ENCODE peak calls at places on chromosomes 16 and 17, in six cellular contexts. K, O, F, V, X and T are unnamed samples.

GRCh38 chr17:82098939-82099765 is 1.1 kb upstream of the FASN start:
- DNase-seq in K (no peak), F (no peak), O (no peak), V (no peak), X (peak), T (no peak)

GRCh38 chr16:50276128-50276444 is 9.7 kb downstream of the ADCY7 start:
- DNase-seq in V (no peak), K (no peak), X (no peak), F (no peak), O (no peak), T (no peak)

GRCh38 chr17:1179635-1180433 is at the start of gene ABR:
- DNase-seq in F (no peak), X (no peak), O (no peak), V (peak), K (no peak), T (no peak)

GRCh38 chr17:80294210-80294609 is 33.6 kb downstream of the RNF213 start:
- DNase-seq in V (peak), F (no peak), O (no peak), X (no peak), K (no peak), T (no peak)

GRCh38 chr17:48239603-48239995 is 132.0 kb downstream of the SNX11 start:
- DNase-seq in O (no peak), X (no peak), K (no peak), V (no peak), F (no peak), T (no peak)

GRCh38 chr16:1771864-1772361 is 570 bp upstream of the NME3 start:
- DNase-seq in V (no peak), F (no peak), O (no peak), K (no peak), X (no peak), T (no peak)

GRCh38 chr17:6714315-6714874 is 1.2 kb upstream of the SLC13A5 start:
- DNase-seq in O (no peak), K (peak), F (no peak), V (no peak), X (no peak), T (no peak)

GRCh38 chr16:11079657-11080187 is 135.4 kb downstream of the CLEC16A start:
- DNase-seq in X (no peak), V (no peak), O (no peak), F (no peak), K (no peak), T (no peak)

GRCh38 chr16:86093801-86094750 is 195.1 kb downstream of the IRF8 start:
- DNase-seq in F (no peak), X (no peak), O (no peak), K (no peak), V (peak), T (no peak)

GRCh38 chr17:62931101-62931500 is 34.9 kb upstream of the TANC2 start:
- DNase-seq in K (no peak), O (no peak), V (no peak), X (no peak), F (no peak), T (no peak)

GRCh38 chr17:59513934-59514841 is 51.2 kb upstream of the DHX40 start:
- DNase-seq in K (peak), X (peak), O (no peak), F (peak), V (peak), T (no peak)

GRCh38 chr17:19304209-19304608 is 58.3 kb downstream of the B9D1 start:
- DNase-seq in O (peak), V (peak), K (peak), X (no peak), F (no peak), T (no peak)

GRCh38 chr17:36641877-36642845 is 40.8 kb downstream of the MRM1 start:
- DNase-seq in X (no peak), K (no peak), F (no peak), O (no peak), V (no peak), T (no peak)

GRCh38 chr16:75073551-75074414 is 42.8 kb downstream of the LDHD start:
- DNase-seq in V (no peak), O (no peak), K (no peak), X (no peak), F (no peak), T (no peak)

GRCh38 chr17:2398655-2399571 is 1.9 kb downstream of the MNT start:
- DNase-seq in K (peak), F (peak), V (peak), X (no peak), O (no peak), T (no peak)

GRCh38 chr17:12644623-12645022 is 21.1 kb upstream of the MYOCD start:
- DNase-seq in X (no peak), K (no peak), V (no peak), O (no peak), F (no peak), T (no peak)

GRCh38 chr16:88352261-88353200 is 30.2 kb upstream of the ZNF469 start:
- DNase-seq in K (no peak), O (no peak), V (peak), F (no peak), X (no peak), T (no peak)

GRCh38 chr16:12646098-12646489 is 157.6 kb downstream of the CPPED1 start:
- DNase-seq in O (no peak), X (no peak), K (no peak), V (no peak), F (no peak), T (no peak)

GRCh38 chr16:81694494-81695285 is 84.4 kb upstream of the PLCG2 start:
- DNase-seq in X (no peak), V (no peak), K (no peak), O (no peak), F (no peak), T (no peak)

GRCh38 chr17:382644-383533 is 30.3 kb upstream of the RPH3AL start:
- DNase-seq in O (no peak), X (peak), K (peak), V (peak), F (no peak), T (no peak)

GRCh38 chr17:48500435-48501426 is 30.1 kb downstream of the HOXB1 start:
- DNase-seq in X (peak), F (no peak), V (no peak), K (peak), O (no peak), T (no peak)

GRCh38 chr17:66398617-66399016 is 96.2 kb downstream of the PRKCA start:
- DNase-seq in O (no peak), X (no peak), K (no peak), F (no peak), V (no peak), T (no peak)

GRCh38 chr17:39606434-39607056 is 1.2 kb downstream of the NEUROD2 start:
- DNase-seq in V (no peak), O (no peak), X (no peak), K (peak), F (no peak), T (no peak)

GRCh38 chr17:77465358-77466041 is 324.7 kb downstream of the SEC14L1 start:
- DNase-seq in V (peak), K (no peak), O (peak), F (no peak), X (no peak), T (peak)

GRCh38 chr17:82315703-82316358 is 1.6 kb downstream of the CD7 start:
- DNase-seq in F (no peak), V (no peak), X (no peak), K (no peak), O (no peak), T (no peak)

GRCh38 chr16:30738984-30739951 is 9.0 kb upstream of the PHKG2 start:
- DNase-seq in K (no peak), V (no peak), F (no peak), O (no peak), X (no peak), T (no peak)

GRCh38 chr16:66915041-66915440 is 3.6 kb downstream of the CDH16 start:
- DNase-seq in X (no peak), F (no peak), V (no peak), K (no peak), O (no peak), T (no peak)

GRCh38 chr16:58586340-58587030 is 43.1 kb downstream of the CNOT1 start:
- DNase-seq in K (no peak), F (no peak), X (no peak), V (no peak), O (no peak), T (no peak)

GRCh38 chr17:27247071-27247957 is 46.6 kb upstream of the WSB1 start:
- DNase-seq in F (peak), K (peak), O (no peak), V (peak), X (no peak), T (no peak)
- H3K27ac ChIP-seq in F (peak), K (peak), O (peak), V (peak), X (no peak), T (peak)

GRCh38 chr17:58352843-58353719 is 1.1 kb upstream of the SUPT4H1 start:
- DNase-seq in K (no peak), X (peak), V (peak), O (no peak), F (no peak), T (no peak)

GRCh38 chr17:58354541-58355216 is 2.7 kb upstream of the SUPT4H1 start:
- DNase-seq in O (no peak), F (no peak), X (no peak), K (no peak), V (no peak), T (no peak)

GRCh38 chr17:58351710-58352017 is 337 bp downstream of the SUPT4H1 start:
- DNase-seq in O (no peak), F (no peak), X (no peak), V (no peak), K (no peak), T (no peak)

GRCh38 chr17:58351182-58351581 is 819 bp downstream of the SUPT4H1 start:
- DNase-seq in X (no peak), O (no peak), V (no peak), F (no peak), K (no peak), T (no peak)

DNA sequence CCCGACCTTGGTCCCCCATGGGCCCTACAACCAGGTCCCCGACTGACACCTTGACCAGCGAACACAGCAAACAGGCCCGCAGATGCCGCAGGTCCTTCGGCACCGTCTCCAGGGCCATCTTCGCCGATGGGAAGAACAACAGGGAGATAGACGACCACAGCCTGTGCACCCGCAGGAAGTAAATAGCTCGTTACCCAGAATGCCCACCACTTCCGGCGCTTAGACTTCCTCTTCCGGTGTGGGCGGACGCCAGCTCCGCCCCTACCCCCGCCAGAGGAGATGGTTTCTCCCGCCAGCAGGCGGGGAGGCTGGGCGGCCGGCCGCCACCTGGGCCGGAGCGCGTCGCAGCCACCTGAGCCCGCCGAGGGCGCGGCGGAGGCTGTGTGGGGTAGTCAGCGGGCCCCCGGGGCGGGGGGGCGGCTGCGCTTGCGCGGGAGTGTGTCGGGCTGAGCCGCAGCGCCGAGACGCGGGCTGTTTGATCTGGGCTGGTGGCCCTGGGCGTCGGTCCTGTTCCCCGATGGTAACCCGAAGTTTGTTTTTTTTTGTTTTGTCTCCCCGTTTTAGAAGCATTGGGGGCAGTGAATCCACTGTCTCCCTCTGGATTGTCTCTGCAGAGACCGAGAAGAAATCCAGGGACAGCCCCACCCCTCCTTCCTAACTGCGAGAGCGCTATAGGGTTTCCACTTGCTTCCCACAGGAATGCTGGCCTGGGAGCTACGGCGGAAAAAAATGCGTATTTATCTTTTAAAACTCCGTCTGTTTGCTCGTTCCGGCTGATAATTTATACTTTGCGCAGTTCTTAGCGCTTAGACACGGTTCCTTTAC is at the start of gene SUPT4H1:
- DNase-seq in F (peak), V (peak), O (peak), K (peak), X (peak), T (no peak)
- TF ChIP-seq CTCF in F (no peak), V (no peak), O (peak), K (peak), X (no peak), T (no peak)

GRCh38 chr17:70138309-70138865 is 30.9 kb upstream of the KCNJ2 start:
- DNase-seq in V (no peak), F (no peak), O (no peak), X (no peak), K (peak), T (no peak)
- H3K27ac ChIP-seq in V (peak), F (peak), O (peak), X (no peak), K (peak), T (peak)

DNA sequence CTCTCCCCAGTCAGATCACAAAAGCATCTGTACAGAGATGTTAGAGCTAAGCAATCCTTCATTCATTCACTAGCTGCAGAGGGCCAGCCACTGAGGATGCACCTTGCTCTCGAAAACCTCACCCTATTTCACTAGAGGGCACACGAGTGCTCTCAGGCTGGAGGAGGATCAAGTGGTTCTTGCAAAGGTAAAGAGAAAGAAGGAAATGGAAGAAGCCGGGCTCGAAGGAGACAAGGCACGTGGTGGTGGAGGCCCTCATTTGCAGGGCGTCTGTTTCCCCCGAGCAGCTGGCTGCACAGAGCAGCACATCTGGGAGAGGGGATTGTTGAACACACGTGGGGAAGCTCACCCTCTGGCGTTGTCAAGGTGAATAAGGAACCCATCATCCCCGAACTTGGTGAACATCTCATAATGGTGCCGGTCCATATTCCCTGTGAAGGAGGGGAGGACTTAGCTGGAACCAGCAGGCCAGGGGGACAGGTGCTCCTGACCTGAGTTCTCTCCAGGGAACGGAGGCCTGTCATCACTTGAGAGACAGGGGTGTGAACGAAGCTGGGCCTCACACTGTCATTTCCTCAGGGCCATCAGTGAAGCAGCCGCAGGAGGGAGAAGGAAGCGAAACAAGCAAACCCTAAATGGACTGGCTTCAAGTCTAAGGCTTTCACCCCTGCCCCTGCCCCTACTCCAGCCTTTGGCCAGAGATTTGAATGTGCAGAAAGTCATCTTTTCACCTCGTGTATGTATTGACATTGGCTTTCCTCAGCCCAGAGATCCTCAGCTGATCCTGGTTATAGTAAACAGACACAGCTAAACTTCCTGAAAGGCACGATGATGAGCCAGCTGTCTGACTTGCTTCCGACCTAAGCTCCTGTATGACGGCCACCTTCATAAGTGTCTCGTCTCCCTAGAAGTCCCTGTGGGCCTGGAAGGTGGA is 27.6 kb downstream of the PRKAR1A start:
- DNase-seq in V (no peak), O (no peak), F (no peak), K (peak), X (no peak), T (no peak)
- TF ChIP-seq CTCF in V (no peak), O (peak), F (peak), K (no peak), X (peak), T (no peak)

DNA sequence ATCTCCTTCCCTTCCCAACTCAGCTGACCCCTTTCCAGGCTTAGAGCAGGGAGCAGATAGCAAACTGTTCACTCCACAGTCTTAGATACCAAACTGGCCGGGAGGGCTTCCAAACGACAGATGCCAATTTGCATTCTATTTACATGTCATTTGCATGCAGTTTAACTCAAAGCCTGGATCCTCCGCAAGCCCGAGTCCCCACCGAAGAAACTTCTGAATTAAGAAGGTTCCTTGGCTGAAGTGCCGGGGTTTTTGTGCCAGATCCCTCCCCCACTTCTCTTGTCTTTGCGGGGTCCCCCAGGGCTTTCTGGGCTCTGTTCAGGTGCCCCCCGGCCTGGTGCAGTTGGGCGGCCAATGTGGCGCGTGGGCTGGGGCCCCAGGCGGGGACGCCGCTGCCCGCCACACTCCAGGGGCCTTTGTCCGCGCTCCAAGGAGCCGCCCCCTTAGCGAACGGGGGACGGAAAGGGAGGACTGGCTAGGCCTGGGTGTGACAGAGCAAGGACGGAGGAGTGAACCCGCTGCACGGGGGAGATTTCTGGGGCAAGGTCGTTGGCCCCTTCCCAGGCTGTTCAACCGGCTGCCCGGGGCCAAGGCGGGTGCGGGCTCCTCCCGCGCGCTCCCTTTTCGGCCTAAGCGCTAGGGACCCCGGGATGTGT is 1.2 kb downstream of the GPRC5B start:
- DNase-seq in O (no peak), X (no peak), V (peak), K (no peak), F (peak), T (no peak)
- H3K27ac ChIP-seq in O (peak), X (no peak), V (peak), K (peak), F (peak), T (no peak)

GRCh38 chr17:68351395-68351794 is 60.1 kb downstream of the ARSG start:
- DNase-seq in O (no peak), K (peak), X (no peak), F (no peak), V (no peak), T (no peak)
- TF ChIP-seq CTCF in O (no peak), K (peak), X (no peak), F (no peak), V (no peak), T (no peak)

DNA sequence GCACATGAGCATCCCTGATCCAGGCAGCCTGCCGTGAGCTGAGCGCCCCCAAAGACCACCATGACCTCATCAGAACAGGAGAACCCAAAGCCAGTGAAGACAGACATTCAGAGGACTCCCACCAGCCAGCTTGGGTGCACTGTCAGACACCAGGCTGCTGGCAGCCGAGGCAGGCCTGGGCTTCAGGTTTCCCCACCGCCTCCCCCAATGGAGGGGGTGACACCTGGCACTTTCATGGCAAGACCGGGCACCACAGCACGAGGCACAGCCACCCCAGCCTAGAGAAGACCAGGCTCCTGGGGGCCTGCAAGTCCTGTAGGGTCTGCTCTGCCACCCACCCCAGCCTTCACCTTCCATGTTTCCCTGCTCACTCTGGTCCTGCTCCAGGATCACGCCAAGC is 140.5 kb downstream of the C16orf95 start:
- DNase-seq in X (no peak), O (no peak), V (no peak), F (no peak), K (no peak), T (no peak)
- H3K27ac ChIP-seq in X (no peak), O (no peak), V (no peak), F (no peak), K (no peak), T (no peak)

GRCh38 chr17:4263282-4264215 is at the start of gene ANKFY1:
- DNase-seq in X (peak), F (peak), O (peak), K (peak), V (peak), T (peak)
- TF ChIP-seq CTCF in X (peak), F (peak), O (peak), K (no peak), V (no peak), T (no peak)